ENCODE peak calls at places on chromosomes 6 and 20, in six cellular contexts. One of them, this sample, is unnamed.

GRCh38 chr20:38059832-38060231 is 26.3 kb downstream of the RPRD1B start:
- DNase-seq in astrocyte: no peak
- DNase-seq in esophagus squamous epithelium: no peak
- DNase-seq in H1: no peak
- DNase-seq in fibroblast of lung: no peak
- DNase-seq in CD8-positive, alpha-beta T cell: no peak
- DNase-seq in this sample: no peak

GRCh38 chr6:117947234-117947633 is 40.2 kb downstream of the SLC35F1 start:
- DNase-seq in esophagus squamous epithelium: no peak
- DNase-seq in fibroblast of lung: no peak
- DNase-seq in H1: no peak
- DNase-seq in astrocyte: no peak
- DNase-seq in CD8-positive, alpha-beta T cell: no peak
- DNase-seq in this sample: no peak

GRCh38 chr20:57288676-57289075 is 22.2 kb upstream of the BMP7 start:
- DNase-seq in astrocyte: no peak
- DNase-seq in H1: no peak
- DNase-seq in fibroblast of lung: no peak
- DNase-seq in esophagus squamous epithelium: no peak
- DNase-seq in CD8-positive, alpha-beta T cell: no peak
- DNase-seq in this sample: peak; percentile 32

GRCh38 chr6:45741437-45742166 is 274.1 kb downstream of the CLIC5 start:
- DNase-seq in esophagus squamous epithelium: no peak
- DNase-seq in astrocyte: peak; percentile 22
- DNase-seq in fibroblast of lung: peak; percentile 89
- DNase-seq in H1: no peak
- DNase-seq in CD8-positive, alpha-beta T cell: no peak
- DNase-seq in this sample: peak; percentile 45

GRCh38 chr6:88619951-88620350 is 343.5 kb downstream of the RNGTT start:
- DNase-seq in fibroblast of lung: no peak
- DNase-seq in astrocyte: no peak
- DNase-seq in H1: no peak
- DNase-seq in esophagus squamous epithelium: no peak
- DNase-seq in CD8-positive, alpha-beta T cell: no peak
- DNase-seq in this sample: no peak

GRCh38 chr6:105992315-105992961 is 93.7 kb upstream of the PRDM1 start:
- DNase-seq in CD8-positive, alpha-beta T cell: peak; percentile 82
- DNase-seq in fibroblast of lung: peak; percentile 84
- DNase-seq in H1: no peak
- DNase-seq in esophagus squamous epithelium: peak; percentile 41
- DNase-seq in astrocyte: peak; percentile 58
- DNase-seq in this sample: peak; percentile 86

GRCh38 chr6:55033021-55033546 is 141.2 kb upstream of the HCRTR2 start:
- DNase-seq in fibroblast of lung: peak; percentile 41
- DNase-seq in esophagus squamous epithelium: no peak
- DNase-seq in astrocyte: peak; percentile 12
- DNase-seq in H1: no peak
- DNase-seq in CD8-positive, alpha-beta T cell: no peak
- DNase-seq in this sample: no peak

GRCh38 chr6:16239798-16240123 is 1.4 kb downstream of the GMPR start:
- DNase-seq in astrocyte: peak; percentile 58
- DNase-seq in fibroblast of lung: peak; percentile 48
- DNase-seq in CD8-positive, alpha-beta T cell: no peak
- DNase-seq in H1: no peak
- DNase-seq in esophagus squamous epithelium: no peak
- DNase-seq in this sample: peak; percentile 82

GRCh38 chr6:137880633-137881521 is 13.8 kb downstream of the TNFAIP3 start:
- DNase-seq in fibroblast of lung: no peak
- DNase-seq in H1: no peak
- DNase-seq in CD8-positive, alpha-beta T cell: no peak
- DNase-seq in esophagus squamous epithelium: no peak
- DNase-seq in astrocyte: no peak
- DNase-seq in this sample: no peak

GRCh38 chr6:158826819-158827501 is 7.8 kb upstream of the EZR start:
- DNase-seq in CD8-positive, alpha-beta T cell: no peak
- DNase-seq in esophagus squamous epithelium: no peak
- DNase-seq in fibroblast of lung: no peak
- DNase-seq in astrocyte: no peak
- DNase-seq in H1: no peak
- DNase-seq in this sample: no peak

GRCh38 chr6:106614592-106615301 is 14.6 kb downstream of the RTN4IP1 start:
- DNase-seq in astrocyte: no peak
- DNase-seq in fibroblast of lung: no peak
- DNase-seq in esophagus squamous epithelium: no peak
- DNase-seq in CD8-positive, alpha-beta T cell: no peak
- DNase-seq in H1: peak; percentile 69
- DNase-seq in this sample: no peak

GRCh38 chr6:137927777-137928218 is 60.7 kb downstream of the TNFAIP3 start:
- DNase-seq in esophagus squamous epithelium: no peak
- DNase-seq in astrocyte: peak; percentile 56
- DNase-seq in CD8-positive, alpha-beta T cell: peak; percentile 60
- DNase-seq in H1: no peak
- DNase-seq in fibroblast of lung: peak; percentile 15
- DNase-seq in this sample: no peak

GRCh38 chr6:108921547-108922331 is 73.5 kb downstream of the ARMC2 start:
- DNase-seq in astrocyte: peak; percentile 90
- DNase-seq in CD8-positive, alpha-beta T cell: no peak
- DNase-seq in fibroblast of lung: peak; percentile 91
- DNase-seq in esophagus squamous epithelium: no peak
- DNase-seq in H1: no peak
- DNase-seq in this sample: peak; percentile 71

GRCh38 chr6:157060440-157060949 is 262.8 kb downstream of the TMEM242 start:
- DNase-seq in H1: no peak
- DNase-seq in astrocyte: peak; percentile 53
- DNase-seq in esophagus squamous epithelium: no peak
- DNase-seq in CD8-positive, alpha-beta T cell: no peak
- DNase-seq in fibroblast of lung: no peak
- DNase-seq in this sample: peak; percentile 20

GRCh38 chr20:36314734-36315544 is 8.8 kb downstream of the DLGAP4 start:
- DNase-seq in fibroblast of lung: no peak
- DNase-seq in astrocyte: no peak
- DNase-seq in esophagus squamous epithelium: no peak
- DNase-seq in CD8-positive, alpha-beta T cell: no peak
- DNase-seq in H1: no peak
- DNase-seq in this sample: no peak

GRCh38 chr20:58293453-58293852 is 16.1 kb upstream of the RAB22A start:
- DNase-seq in esophagus squamous epithelium: no peak
- DNase-seq in CD8-positive, alpha-beta T cell: no peak
- DNase-seq in H1: no peak
- DNase-seq in fibroblast of lung: no peak
- DNase-seq in astrocyte: no peak
- DNase-seq in this sample: no peak

GRCh38 chr20:22805219-22805618 is 220.8 kb upstream of the FOXA2 start:
- DNase-seq in CD8-positive, alpha-beta T cell: no peak
- DNase-seq in H1: no peak
- DNase-seq in esophagus squamous epithelium: no peak
- DNase-seq in astrocyte: peak; percentile 82
- DNase-seq in fibroblast of lung: peak; percentile 86
- DNase-seq in this sample: peak; percentile 78

GRCh38 chr6:143556529-143556928 is 45.0 kb upstream of the FUCA2 start:
- DNase-seq in astrocyte: peak; percentile 92
- DNase-seq in CD8-positive, alpha-beta T cell: no peak
- DNase-seq in fibroblast of lung: peak; percentile 59
- DNase-seq in esophagus squamous epithelium: no peak
- DNase-seq in H1: no peak
- DNase-seq in this sample: peak; percentile 90

GRCh38 chr20:48283470-48284110 is 498.3 kb upstream of the SULF2 start:
- DNase-seq in esophagus squamous epithelium: no peak
- DNase-seq in CD8-positive, alpha-beta T cell: no peak
- DNase-seq in H1: no peak
- DNase-seq in fibroblast of lung: peak; percentile 94
- DNase-seq in astrocyte: peak; percentile 99
- DNase-seq in this sample: peak; percentile 93

GRCh38 chr6:79269877-79270276 is 35.4 kb upstream of the HMGN3 start:
- DNase-seq in fibroblast of lung: peak; percentile 77
- DNase-seq in astrocyte: peak; percentile 80
- DNase-seq in H1: no peak
- DNase-seq in CD8-positive, alpha-beta T cell: no peak
- DNase-seq in esophagus squamous epithelium: no peak
- DNase-seq in this sample: peak; percentile 93

GRCh38 chr20:64219202-64219601 is 36.3 kb upstream of the PCMTD2 start:
- DNase-seq in fibroblast of lung: no peak
- DNase-seq in astrocyte: no peak
- DNase-seq in H1: no peak
- DNase-seq in CD8-positive, alpha-beta T cell: no peak
- DNase-seq in esophagus squamous epithelium: no peak
- DNase-seq in this sample: peak; percentile 64

GRCh38 chr6:165616116-165616515 is 46.9 kb downstream of the PDE10A start:
- DNase-seq in CD8-positive, alpha-beta T cell: no peak
- DNase-seq in fibroblast of lung: peak; percentile 6
- DNase-seq in H1: no peak
- DNase-seq in astrocyte: no peak
- DNase-seq in esophagus squamous epithelium: no peak
- DNase-seq in this sample: peak; percentile 1

GRCh38 chr20:13755809-13756208 is 28.9 kb downstream of the ESF1 start:
- DNase-seq in H1: no peak
- DNase-seq in CD8-positive, alpha-beta T cell: no peak
- DNase-seq in astrocyte: no peak
- DNase-seq in esophagus squamous epithelium: no peak
- DNase-seq in fibroblast of lung: peak; percentile 32
- DNase-seq in this sample: no peak

GRCh38 chr20:44970243-44970757 is 4.0 kb downstream of the STK4 start:
- DNase-seq in H1: no peak
- DNase-seq in astrocyte: no peak
- DNase-seq in fibroblast of lung: peak; percentile 9
- DNase-seq in CD8-positive, alpha-beta T cell: no peak
- DNase-seq in esophagus squamous epithelium: no peak
- DNase-seq in this sample: no peak

GRCh38 chr20:37095108-37095608 is 639 bp downstream of the RBL1 start:
- DNase-seq in esophagus squamous epithelium: no peak
- DNase-seq in astrocyte: no peak
- DNase-seq in fibroblast of lung: peak; percentile 6
- DNase-seq in H1: no peak
- DNase-seq in CD8-positive, alpha-beta T cell: peak; percentile 24
- DNase-seq in this sample: peak; percentile 39

GRCh38 chr20:38973107-38973506 is 11.0 kb downstream of the DHX35 start:
- DNase-seq in astrocyte: no peak
- DNase-seq in H1: no peak
- DNase-seq in esophagus squamous epithelium: no peak
- DNase-seq in CD8-positive, alpha-beta T cell: no peak
- DNase-seq in fibroblast of lung: no peak
- DNase-seq in this sample: no peak

GRCh38 chr6:157533397-157533814 is 152.4 kb downstream of the ZDHHC14 start:
- DNase-seq in CD8-positive, alpha-beta T cell: no peak
- DNase-seq in H1: no peak
- DNase-seq in astrocyte: no peak
- DNase-seq in esophagus squamous epithelium: no peak
- DNase-seq in fibroblast of lung: no peak
- DNase-seq in this sample: no peak

GRCh38 chr6:116349216-116349615 is 21.5 kb upstream of the DSE start:
- DNase-seq in CD8-positive, alpha-beta T cell: no peak
- DNase-seq in fibroblast of lung: no peak
- DNase-seq in esophagus squamous epithelium: no peak
- DNase-seq in astrocyte: peak; percentile 51
- DNase-seq in H1: no peak
- DNase-seq in this sample: no peak

GRCh38 chr6:90294008-90294511 is 2.6 kb downstream of the BACH2 start:
- DNase-seq in astrocyte: no peak
- DNase-seq in CD8-positive, alpha-beta T cell: no peak
- DNase-seq in esophagus squamous epithelium: no peak
- DNase-seq in H1: no peak
- DNase-seq in fibroblast of lung: no peak
- DNase-seq in this sample: no peak
- H3K4me3 ChIP-seq in astrocyte: peak overlapping the region; percentile 69
- H3K4me3 ChIP-seq in CD8-positive, alpha-beta T cell: peak overlapping the region; percentile 69
- H3K4me3 ChIP-seq in esophagus squamous epithelium: no peak overlapping the region
- H3K4me3 ChIP-seq in H1: no peak overlapping the region
- H3K4me3 ChIP-seq in fibroblast of lung: peak overlapping the region; percentile 64
- H3K4me3 ChIP-seq in this sample: no peak overlapping the region

GRCh38 chr20:59633646-59634045 is 29.3 kb downstream of the PHACTR3 start:
- DNase-seq in H1: no peak
- DNase-seq in CD8-positive, alpha-beta T cell: no peak
- DNase-seq in fibroblast of lung: no peak
- DNase-seq in astrocyte: no peak
- DNase-seq in esophagus squamous epithelium: no peak
- DNase-seq in this sample: no peak

GRCh38 chr20:59632426-59633113 is 28.2 kb downstream of the PHACTR3 start:
- DNase-seq in CD8-positive, alpha-beta T cell: no peak
- DNase-seq in fibroblast of lung: no peak
- DNase-seq in astrocyte: no peak
- DNase-seq in H1: no peak
- DNase-seq in esophagus squamous epithelium: no peak
- DNase-seq in this sample: no peak

GRCh38 chr20:59629141-59630045 is 25.1 kb downstream of the PHACTR3 start:
- DNase-seq in CD8-positive, alpha-beta T cell: no peak
- DNase-seq in esophagus squamous epithelium: no peak
- DNase-seq in H1: no peak
- DNase-seq in astrocyte: no peak
- DNase-seq in fibroblast of lung: no peak
- DNase-seq in this sample: no peak

GRCh38 chr20:59630526-59630925 is 26.2 kb downstream of the PHACTR3 start:
- DNase-seq in astrocyte: no peak
- DNase-seq in CD8-positive, alpha-beta T cell: no peak
- DNase-seq in fibroblast of lung: no peak
- DNase-seq in H1: no peak
- DNase-seq in esophagus squamous epithelium: no peak
- DNase-seq in this sample: no peak

DNA sequence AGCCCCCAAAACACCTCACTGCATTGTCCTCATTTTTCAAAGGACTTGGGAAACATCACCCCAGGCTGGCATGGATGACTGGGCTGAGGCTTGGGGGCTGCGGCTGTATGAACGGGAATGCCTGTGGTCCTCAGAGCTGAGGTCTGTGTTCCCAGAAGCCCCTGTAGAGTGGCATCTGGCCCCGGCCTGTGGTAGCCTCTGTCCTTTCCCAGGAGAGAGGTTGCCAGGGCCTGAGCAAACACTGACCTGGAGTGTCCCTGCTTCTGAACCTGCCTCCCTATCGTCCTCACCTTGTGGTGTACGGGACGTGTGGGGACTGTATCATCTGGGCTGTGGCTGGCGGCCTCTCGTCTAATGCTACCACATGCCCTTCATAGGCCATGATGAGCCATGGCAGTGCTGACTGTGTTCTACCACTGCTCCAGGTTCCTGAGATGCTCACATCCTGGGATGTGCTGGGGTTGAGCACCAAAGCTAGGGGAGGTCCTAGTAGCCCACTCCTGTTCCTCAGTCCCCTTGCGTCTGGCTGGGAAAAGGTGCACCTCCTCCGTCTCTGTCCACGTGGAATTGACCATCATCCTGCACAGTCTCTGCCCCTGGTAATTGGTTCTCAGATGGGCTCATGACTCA is 27.5 kb downstream of the PHACTR3 start:
- DNase-seq in fibroblast of lung: no peak
- DNase-seq in H1: no peak
- DNase-seq in CD8-positive, alpha-beta T cell: no peak
- DNase-seq in astrocyte: no peak
- DNase-seq in esophagus squamous epithelium: no peak
- DNase-seq in this sample: no peak
- H3K9me3 ChIP-seq in fibroblast of lung: no peaks in the 10 kb centered on the region
- H3K9me3 ChIP-seq in H1: peaks cover 77% of the 10 kb centered on the region
- H3K9me3 ChIP-seq in CD8-positive, alpha-beta T cell: no peaks in the 10 kb centered on the region
- H3K9me3 ChIP-seq in astrocyte: peaks cover 5% of the 10 kb centered on the region
- H3K9me3 ChIP-seq in esophagus squamous epithelium: no peaks in the 10 kb centered on the region
- H3K9me3 ChIP-seq in this sample: no peaks in the 10 kb centered on the region

GRCh38 chr6:28212510-28213212 is 12.4 kb upstream of the ZSCAN9 start:
- DNase-seq in H1: peak; percentile 77
- DNase-seq in astrocyte: peak; percentile 76
- DNase-seq in fibroblast of lung: peak; percentile 90
- DNase-seq in CD8-positive, alpha-beta T cell: no peak
- DNase-seq in esophagus squamous epithelium: no peak
- DNase-seq in this sample: peak; percentile 87
- H3K4me3 ChIP-seq in H1: peak overlapping the region; percentile 64
- H3K4me3 ChIP-seq in astrocyte: peak overlapping the region; percentile 82
- H3K4me3 ChIP-seq in fibroblast of lung: peak overlapping the region; percentile 70
- H3K4me3 ChIP-seq in CD8-positive, alpha-beta T cell: no peak overlapping the region
- H3K4me3 ChIP-seq in esophagus squamous epithelium: peak overlapping the region; percentile 59
- H3K4me3 ChIP-seq in this sample: peak overlapping the region; percentile 70

GRCh38 chr6:136751478-136751956 is 40.8 kb downstream of the MAP3K5 start:
- DNase-seq in CD8-positive, alpha-beta T cell: no peak
- DNase-seq in fibroblast of lung: no peak
- DNase-seq in H1: no peak
- DNase-seq in esophagus squamous epithelium: no peak
- DNase-seq in astrocyte: peak; percentile 46
- DNase-seq in this sample: no peak
- H3K9me3 ChIP-seq in CD8-positive, alpha-beta T cell: no peaks in the 10 kb centered on the region
- H3K9me3 ChIP-seq in fibroblast of lung: no peaks in the 10 kb centered on the region
- H3K9me3 ChIP-seq in H1: no peaks in the 10 kb centered on the region
- H3K9me3 ChIP-seq in esophagus squamous epithelium: no peaks in the 10 kb centered on the region
- H3K9me3 ChIP-seq in astrocyte: no peaks in the 10 kb centered on the region
- H3K9me3 ChIP-seq in this sample: no peaks in the 10 kb centered on the region